ENCODE peak calls at places on chromosomes 4 and X, in ten cellular contexts. I is lower leg skin; W is right lobe of liver; R is fibroblast of mammary gland; G is fibroblast of the aortic adventitia; A is spleen; Z is CD8-positive, alpha-beta memory T cell; Q is AG04450; Y is SJSA1; C is NB4. N is an unnamed sample.

GRCh38 chr4:128241981-128242380 is 45.6 kb downstream of the PGRMC2 start:
- DNase-seq in C (no peak), I (no peak), Z (no peak), W (no peak), G (no peak), R (no peak), Y (no peak), A (no peak), Q (no peak), N (no peak)

GRCh38 chr4:109930872-109931271 is 18.2 kb downstream of the EGF start:
- DNase-seq in Z (no peak), A (no peak), Y (no peak), W (no peak), C (no peak), R (no peak), G (no peak), I (no peak), Q (no peak), N (no peak)

GRCh38 chr4:70703695-70704332 is 15.5 kb downstream of the UTP3 start:
- DNase-seq in G (peak), A (no peak), Z (no peak), Q (peak), Y (no peak), I (no peak), C (peak), R (peak), W (no peak), N (no peak)

GRCh38 chr4:20462426-20463175 is 210.9 kb downstream of the SLIT2 start:
- DNase-seq in C (no peak), Q (no peak), G (no peak), W (no peak), Z (no peak), A (no peak), I (no peak), Y (no peak), R (peak), N (no peak)

GRCh38 chr4:15197005-15197404 is 194.7 kb downstream of the CPEB2 start:
- DNase-seq in W (no peak), C (peak), R (peak), Z (no peak), Q (no peak), I (no peak), Y (no peak), A (no peak), G (peak), N (no peak)

GRCh38 chr4:52265781-52266525 is 214.8 kb downstream of the SPATA18 start:
- DNase-seq in Z (no peak), Y (no peak), A (no peak), C (no peak), Q (no peak), I (no peak), R (no peak), W (no peak), G (no peak), N (no peak)

GRCh38 chrX:100719139-100719538 is 12.8 kb downstream of the SYTL4 start:
- DNase-seq in W (no peak), Q (no peak), I (no peak), Z (no peak), G (no peak), C (no peak), R (no peak), A (no peak), Y (no peak), N (no peak)

GRCh38 chrX:68829594-68830485 is 1.0 kb downstream of the EFNB1 start:
- DNase-seq in I (no peak), R (peak), C (peak), Q (no peak), Y (no peak), W (no peak), Z (peak), A (no peak), G (peak), N (no peak)

GRCh38 chrX:139890991-139891700 is 41.7 kb downstream of the ATP11C start:
- DNase-seq in R (peak), Q (peak), W (no peak), C (no peak), G (peak), Z (no peak), A (no peak), I (no peak), Y (peak), N (no peak)

GRCh38 chr4:189548484-189549160 is 392.1 kb upstream of the FRG1 start:
- DNase-seq in Y (no peak), W (no peak), I (no peak), A (no peak), Z (no peak), C (no peak), G (no peak), Q (no peak), R (no peak), N (no peak)

GRCh38 chr4:41256131-41256739 is 493 bp upstream of the UCHL1 start:
- DNase-seq in C (no peak), Q (peak), W (no peak), I (no peak), A (no peak), G (peak), Y (no peak), Z (no peak), R (no peak), N (no peak)

GRCh38 chr4:125041372-125041930 is 273.3 kb upstream of the FAT4 start:
- DNase-seq in Z (no peak), W (no peak), I (no peak), A (no peak), G (peak), R (no peak), Q (no peak), Y (no peak), C (no peak), N (no peak)

GRCh38 chr4:148112231-148112982 is 329.8 kb downstream of the NR3C2 start:
- DNase-seq in R (peak), C (no peak), I (no peak), A (no peak), G (peak), Y (no peak), W (no peak), Q (no peak), Z (no peak), N (peak)

GRCh38 chr4:2802618-2803531 is 10.0 kb downstream of the SH3BP2 start:
- DNase-seq in Z (no peak), Q (no peak), A (peak), G (no peak), Y (no peak), I (no peak), C (no peak), W (peak), R (no peak), N (no peak)

GRCh38 chrX:13086076-13086475 is 41.7 kb upstream of the FAM9C start:
- DNase-seq in I (no peak), Z (no peak), A (no peak), R (no peak), C (no peak), W (no peak), Q (no peak), G (no peak), Y (no peak), N (no peak)

GRCh38 chrX:108485960-108486359 is 46.3 kb downstream of the COL4A5 start:
- DNase-seq in G (no peak), W (no peak), Y (no peak), A (no peak), I (no peak), Q (no peak), Z (no peak), C (no peak), R (no peak), N (no peak)

GRCh38 chr4:7146059-7146763 is 46.1 kb upstream of the SORCS2 start:
- DNase-seq in W (no peak), G (no peak), Z (no peak), A (no peak), C (no peak), Y (no peak), R (no peak), I (no peak), Q (no peak), N (no peak)

GRCh38 chr4:109631709-109632108 is 71.5 kb downstream of the CASP6 start:
- DNase-seq in C (no peak), A (no peak), Q (no peak), R (peak), I (peak), Y (no peak), Z (no peak), W (no peak), G (peak), N (no peak)

GRCh38 chr4:80153800-80154546 is 43.3 kb upstream of the PRDM8 start:
- DNase-seq in Y (no peak), C (no peak), G (peak), Z (no peak), A (no peak), I (no peak), R (peak), W (no peak), Q (no peak), N (no peak)

GRCh38 chr4:142416121-142416520 is 430.0 kb downstream of the INPP4B start:
- DNase-seq in Y (no peak), W (no peak), G (peak), A (no peak), Q (no peak), R (peak), Z (no peak), C (no peak), I (no peak), N (no peak)

GRCh38 chrX:19193584-19193983 is 71.3 kb upstream of the ADGRG2 start:
- DNase-seq in I (no peak), Z (no peak), R (no peak), W (no peak), A (no peak), Q (no peak), Y (no peak), G (no peak), C (no peak), N (no peak)

GRCh38 chr4:74357965-74358364 is 7.0 kb upstream of the EREG start:
- DNase-seq in Z (no peak), G (no peak), I (no peak), R (no peak), C (no peak), Q (no peak), A (no peak), W (no peak), Y (no peak), N (no peak)

GRCh38 chr4:45944000-45944399 is 179.9 kb downstream of the GABRG1 start:
- DNase-seq in C (no peak), W (no peak), Y (no peak), I (no peak), G (no peak), R (no peak), Q (no peak), A (no peak), Z (no peak), N (peak)

GRCh38 chr4:27366424-27366823 is 505.8 kb downstream of the STIM2 start:
- DNase-seq in Y (no peak), Z (no peak), Q (no peak), R (peak), G (peak), W (no peak), C (no peak), A (no peak), I (no peak), N (no peak)

GRCh38 chr4:26458104-26458503 is 32.2 kb downstream of the CCKAR start:
- DNase-seq in W (no peak), A (no peak), I (no peak), R (no peak), G (no peak), Y (no peak), Z (peak), Q (peak), C (peak), N (peak)

GRCh38 chrX:123408856-123409737 is 225.0 kb downstream of the GRIA3 start:
- DNase-seq in A (no peak), R (no peak), I (no peak), Y (no peak), C (no peak), W (no peak), Z (no peak), Q (no peak), G (peak), N (no peak)

GRCh38 chr4:157014621-157015591 is 43.3 kb upstream of the PDGFC start:
- DNase-seq in Z (no peak), I (no peak), W (no peak), A (no peak), Q (peak), G (peak), Y (peak), C (no peak), R (peak), N (no peak)

DNA sequence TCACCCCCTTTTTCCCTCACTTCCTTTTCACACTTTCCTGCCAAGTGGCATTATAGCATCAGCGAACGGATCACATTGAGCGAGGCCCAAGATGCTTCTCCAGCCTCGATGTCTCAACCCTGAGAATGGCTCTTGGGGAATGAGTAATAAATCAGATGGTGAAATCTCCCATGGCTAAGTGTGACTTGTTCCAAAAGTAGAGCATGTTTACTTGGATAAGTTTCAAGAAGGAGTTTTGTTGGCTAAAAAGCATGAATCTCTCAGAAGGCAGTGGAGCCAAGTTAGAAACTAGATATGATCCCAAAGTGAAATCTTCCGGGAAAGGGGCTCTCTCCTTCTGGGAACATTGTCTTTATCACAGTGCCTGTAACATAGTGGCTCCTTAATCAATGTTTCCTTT is 316.3 kb downstream of the CAMK2D start:
- DNase-seq in W (no peak), Y (no peak), I (peak), G (peak), C (no peak), Z (no peak), Q (no peak), R (peak), A (no peak), N (no peak)
- H3K4me3 ChIP-seq in W (no peak), Y (no peak), I (no peak), G (no peak), C (no peak), Z (no peak), Q (no peak), R (peak), A (no peak), N (no peak)

GRCh38 chr4:40179360-40179759 is 17.5 kb upstream of the RHOH start:
- DNase-seq in Z (no peak), Q (no peak), I (no peak), G (no peak), Y (no peak), W (no peak), A (no peak), R (no peak), C (no peak), N (no peak)
- H3K4me3 ChIP-seq in Z (no peak), Q (no peak), I (no peak), G (no peak), Y (no peak), W (no peak), A (no peak), R (no peak), C (no peak), N (no peak)

DNA sequence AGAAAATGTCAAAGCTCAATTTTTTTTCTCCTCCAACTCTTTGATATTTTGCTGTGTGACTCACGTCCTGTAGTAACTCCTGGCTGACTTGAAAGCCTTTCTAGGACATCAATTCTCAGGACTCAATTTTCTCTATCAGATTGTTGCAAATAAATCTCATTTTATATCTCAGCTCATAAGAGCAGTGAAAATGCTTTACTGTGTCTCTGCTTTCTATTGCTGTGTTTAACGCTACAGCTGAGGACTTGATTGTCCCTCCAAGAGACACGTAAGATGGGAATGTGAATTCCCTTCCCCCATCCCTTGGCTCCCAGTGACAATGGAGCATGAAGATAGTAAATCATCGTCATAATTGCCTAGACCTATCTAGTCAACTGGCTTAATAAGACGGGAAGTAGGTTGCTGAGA is 20.5 kb upstream of the CBR4 start:
- DNase-seq in Z (no peak), G (no peak), R (peak), A (no peak), W (no peak), I (no peak), Y (no peak), Q (no peak), C (no peak), N (no peak)
- H3K4me3 ChIP-seq in Z (no peak), G (no peak), R (peak), A (no peak), W (no peak), I (no peak), Y (no peak), Q (no peak), C (no peak), N (no peak)

GRCh38 chr4:10671750-10672149 is 12.8 kb downstream of the CLNK start:
- DNase-seq in C (no peak), Z (no peak), Y (no peak), W (no peak), R (no peak), Q (no peak), I (no peak), G (no peak), A (no peak), N (no peak)
- H3K4me3 ChIP-seq in C (no peak), Z (no peak), Y (no peak), W (no peak), R (no peak), Q (no peak), I (no peak), G (no peak), A (no peak), N (no peak)

DNA sequence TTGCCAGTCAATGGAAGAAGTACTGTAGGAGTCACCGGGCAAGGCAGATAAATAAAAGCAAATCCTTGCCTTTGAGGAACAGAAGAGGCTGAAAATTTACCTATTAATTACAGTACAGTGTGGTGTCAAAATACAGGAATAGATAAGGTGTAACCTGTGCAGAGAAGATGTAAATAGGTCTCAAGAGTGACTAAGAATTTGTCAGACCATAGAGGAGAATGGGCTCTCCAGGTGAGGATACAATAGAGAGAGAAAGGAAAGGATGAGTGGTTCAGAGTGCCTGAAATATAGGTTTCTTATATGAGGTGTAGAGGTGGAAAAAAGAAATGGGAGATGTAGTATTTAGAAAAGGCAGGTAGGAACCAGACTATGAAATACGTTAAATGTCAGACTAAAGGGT is 801 bp upstream of the ZC4H2 start:
- DNase-seq in W (no peak), C (no peak), R (no peak), Y (no peak), Q (no peak), G (no peak), A (no peak), Z (no peak), I (no peak), N (no peak)
- H3K4me3 ChIP-seq in W (no peak), C (no peak), R (no peak), Y (no peak), Q (no peak), G (no peak), A (no peak), Z (no peak), I (no peak), N (no peak)

GRCh38 chr4:112522389-112522788 is 6.4 kb upstream of the NEUROG2 start:
- DNase-seq in I (no peak), A (no peak), Z (no peak), G (no peak), Y (no peak), C (no peak), W (no peak), Q (no peak), R (no peak), N (no peak)

GRCh38 chr4:112521123-112522116 is 5.4 kb upstream of the NEUROG2 start:
- DNase-seq in G (no peak), Z (no peak), I (no peak), C (no peak), A (peak), Q (no peak), W (no peak), R (no peak), Y (no peak), N (no peak)

GRCh38 chr4:112523764-112524505 is 8.0 kb upstream of the NEUROG2 start:
- DNase-seq in A (peak), Z (peak), C (peak), R (no peak), I (no peak), Y (peak), W (no peak), G (no peak), Q (no peak), N (peak)

GRCh38 chr4:112520598-112521122 is 4.7 kb upstream of the NEUROG2 start:
- DNase-seq in Q (no peak), G (no peak), A (no peak), I (no peak), R (peak), C (no peak), Z (no peak), Y (no peak), W (no peak), N (no peak)

GRCh38 chr4:112523008-112523440 is 7.0 kb upstream of the NEUROG2 start:
- DNase-seq in G (peak), Z (peak), C (peak), Y (no peak), W (no peak), R (peak), A (peak), Q (no peak), I (no peak), N (peak)
- H3K4me3 ChIP-seq in G (peak), Z (peak), C (peak), Y (peak), W (peak), R (peak), A (peak), Q (peak), I (no peak), N (peak)